ENCODE peak calls at places on chromosomes 4 and X, in ten cellular contexts. One of them, this sample, is unnamed.

GRCh38 chrX:38275615-38276014 is 51.7 kb downstream of the RPGR start:
- DNase-seq in mesendoderm: no peak
- DNase-seq in left ventricle myocardium inferior: no peak
- DNase-seq in PC-9: no peak
- DNase-seq in SJSA1: peak; percentile 44
- DNase-seq in adrenal gland: no peak
- DNase-seq in left lung: no peak
- DNase-seq in pancreas: no peak
- DNase-seq in CD4-positive, CD25-positive, alpha-beta regulatory T cell: no peak
- DNase-seq in ascending aorta: no peak
- DNase-seq in this sample: no peak

GRCh38 chrX:154652311-154653047 is 900 bp downstream of the CTAG2 start:
- DNase-seq in mesendoderm: no peak
- DNase-seq in left ventricle myocardium inferior: no peak
- DNase-seq in PC-9: no peak
- DNase-seq in SJSA1: no peak
- DNase-seq in adrenal gland: no peak
- DNase-seq in left lung: no peak
- DNase-seq in pancreas: no peak
- DNase-seq in CD4-positive, CD25-positive, alpha-beta regulatory T cell: no peak
- DNase-seq in ascending aorta: peak; percentile 51
- DNase-seq in this sample: no peak

GRCh38 chr4:8557151-8558076 is 22.8 kb upstream of the GPR78 start:
- DNase-seq in mesendoderm: no peak
- DNase-seq in left ventricle myocardium inferior: no peak
- DNase-seq in PC-9: no peak
- DNase-seq in SJSA1: no peak
- DNase-seq in adrenal gland: no peak
- DNase-seq in left lung: no peak
- DNase-seq in pancreas: no peak
- DNase-seq in CD4-positive, CD25-positive, alpha-beta regulatory T cell: no peak
- DNase-seq in ascending aorta: no peak
- DNase-seq in this sample: no peak

GRCh38 chrX:48476919-48477318 is 920 bp downstream of the FTSJ1 start:
- DNase-seq in mesendoderm: no peak
- DNase-seq in left ventricle myocardium inferior: no peak
- DNase-seq in PC-9: no peak
- DNase-seq in SJSA1: no peak
- DNase-seq in adrenal gland: no peak
- DNase-seq in left lung: no peak
- DNase-seq in pancreas: no peak
- DNase-seq in CD4-positive, CD25-positive, alpha-beta regulatory T cell: no peak
- DNase-seq in ascending aorta: no peak
- DNase-seq in this sample: no peak

GRCh38 chr4:78379991-78380739 is 171.4 kb upstream of the ANXA3 start:
- DNase-seq in mesendoderm: no peak
- DNase-seq in left ventricle myocardium inferior: no peak
- DNase-seq in PC-9: peak; percentile 18
- DNase-seq in SJSA1: no peak
- DNase-seq in adrenal gland: no peak
- DNase-seq in left lung: peak; percentile 55
- DNase-seq in pancreas: peak; percentile 32
- DNase-seq in CD4-positive, CD25-positive, alpha-beta regulatory T cell: no peak
- DNase-seq in ascending aorta: no peak
- DNase-seq in this sample: no peak

GRCh38 chr4:139907001-139907809 is 241.6 kb downstream of the MGST2 start:
- DNase-seq in mesendoderm: no peak
- DNase-seq in left ventricle myocardium inferior: no peak
- DNase-seq in PC-9: no peak
- DNase-seq in SJSA1: no peak
- DNase-seq in adrenal gland: no peak
- DNase-seq in left lung: no peak
- DNase-seq in pancreas: no peak
- DNase-seq in CD4-positive, CD25-positive, alpha-beta regulatory T cell: no peak
- DNase-seq in ascending aorta: no peak
- DNase-seq in this sample: no peak

GRCh38 chr4:152956650-152957436 is 20.7 kb downstream of the FHDC1 start:
- DNase-seq in mesendoderm: peak; percentile 89
- DNase-seq in left ventricle myocardium inferior: no peak
- DNase-seq in PC-9: no peak
- DNase-seq in SJSA1: peak; percentile 39
- DNase-seq in adrenal gland: no peak
- DNase-seq in left lung: no peak
- DNase-seq in pancreas: no peak
- DNase-seq in CD4-positive, CD25-positive, alpha-beta regulatory T cell: no peak
- DNase-seq in ascending aorta: no peak
- DNase-seq in this sample: peak; percentile 47

GRCh38 chr4:58192217-58192616 is 1082.0 kb upstream of the IGFBP7 start:
- DNase-seq in mesendoderm: peak; percentile 79
- DNase-seq in left ventricle myocardium inferior: no peak
- DNase-seq in PC-9: no peak
- DNase-seq in SJSA1: no peak
- DNase-seq in adrenal gland: no peak
- DNase-seq in left lung: no peak
- DNase-seq in pancreas: no peak
- DNase-seq in CD4-positive, CD25-positive, alpha-beta regulatory T cell: no peak
- DNase-seq in ascending aorta: no peak
- DNase-seq in this sample: no peak

GRCh38 chrX:96837808-96838207 is 45.9 kb upstream of the RPA4 start:
- DNase-seq in mesendoderm: peak; percentile 46
- DNase-seq in left ventricle myocardium inferior: no peak
- DNase-seq in PC-9: peak; percentile 4
- DNase-seq in SJSA1: no peak
- DNase-seq in adrenal gland: no peak
- DNase-seq in left lung: no peak
- DNase-seq in pancreas: no peak
- DNase-seq in CD4-positive, CD25-positive, alpha-beta regulatory T cell: no peak
- DNase-seq in ascending aorta: no peak
- DNase-seq in this sample: no peak

GRCh38 chrX:10989386-10989785 is 121.7 kb upstream of the HCCS start:
- DNase-seq in mesendoderm: peak; percentile 93
- DNase-seq in left ventricle myocardium inferior: no peak
- DNase-seq in PC-9: no peak
- DNase-seq in SJSA1: peak; percentile 90
- DNase-seq in adrenal gland: no peak
- DNase-seq in left lung: no peak
- DNase-seq in pancreas: no peak
- DNase-seq in CD4-positive, CD25-positive, alpha-beta regulatory T cell: no peak
- DNase-seq in ascending aorta: no peak
- DNase-seq in this sample: no peak

DNA sequence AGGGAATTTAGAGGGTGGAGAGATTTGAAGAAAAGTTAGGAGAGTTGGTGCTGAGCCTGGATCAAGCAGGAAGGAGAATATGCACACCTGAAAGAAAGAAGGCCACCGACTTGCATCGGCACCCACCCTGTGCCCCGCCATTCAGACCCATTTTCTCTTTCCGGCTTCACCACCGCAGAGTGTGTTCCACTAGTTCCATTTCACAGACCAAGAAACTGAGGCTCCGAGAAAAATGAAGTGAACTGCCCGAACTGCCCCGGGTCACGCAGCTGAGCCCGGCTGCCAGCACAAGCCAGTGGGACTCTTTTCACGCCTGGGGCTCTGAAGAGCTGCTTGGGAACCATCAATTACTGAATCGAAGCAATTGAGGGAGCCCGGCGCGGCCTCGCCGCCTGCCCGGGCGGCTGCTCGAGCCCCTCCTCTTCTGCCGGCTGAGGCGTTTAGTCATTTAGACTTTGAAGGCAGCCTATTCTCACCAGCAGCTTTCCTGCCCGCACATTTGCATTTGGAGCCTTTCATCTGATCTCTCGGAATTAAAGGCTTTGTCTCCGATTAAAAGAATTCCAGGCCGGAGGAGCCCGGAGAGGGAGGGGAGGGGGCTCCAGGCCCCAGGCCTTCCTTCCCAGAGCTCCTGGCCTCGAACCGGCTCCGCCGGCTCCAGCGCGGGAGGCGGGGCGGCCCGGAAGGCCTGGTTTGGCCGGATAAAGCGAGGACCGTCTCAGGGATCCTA is 140.2 kb upstream of the PJA1 start:
- DNase-seq in mesendoderm: peak; percentile 87
- DNase-seq in left ventricle myocardium inferior: no peak
- DNase-seq in PC-9: no peak
- DNase-seq in SJSA1: no peak
- DNase-seq in adrenal gland: no peak
- DNase-seq in left lung: no peak
- DNase-seq in pancreas: no peak
- DNase-seq in CD4-positive, CD25-positive, alpha-beta regulatory T cell: no peak
- DNase-seq in ascending aorta: no peak
- DNase-seq in this sample: no peak
- H3K4me3 ChIP-seq in mesendoderm: no peak overlapping the region
- H3K4me3 ChIP-seq in left ventricle myocardium inferior: no peak overlapping the region
- H3K4me3 ChIP-seq in PC-9: no peak overlapping the region
- H3K4me3 ChIP-seq in SJSA1: no peak overlapping the region
- H3K4me3 ChIP-seq in adrenal gland: no peak overlapping the region
- H3K4me3 ChIP-seq in left lung: no peak overlapping the region
- H3K4me3 ChIP-seq in pancreas: no peak overlapping the region
- H3K4me3 ChIP-seq in CD4-positive, CD25-positive, alpha-beta regulatory T cell: no peak overlapping the region
- H3K4me3 ChIP-seq in ascending aorta: no peak overlapping the region
- H3K4me3 ChIP-seq in this sample: no peak overlapping the region

GRCh38 chrX:14125451-14125850 is 95.8 kb upstream of the GEMIN8 start:
- DNase-seq in mesendoderm: no peak
- DNase-seq in left ventricle myocardium inferior: no peak
- DNase-seq in PC-9: no peak
- DNase-seq in SJSA1: no peak
- DNase-seq in adrenal gland: no peak
- DNase-seq in left lung: no peak
- DNase-seq in pancreas: no peak
- DNase-seq in CD4-positive, CD25-positive, alpha-beta regulatory T cell: no peak
- DNase-seq in ascending aorta: no peak
- DNase-seq in this sample: no peak

DNA sequence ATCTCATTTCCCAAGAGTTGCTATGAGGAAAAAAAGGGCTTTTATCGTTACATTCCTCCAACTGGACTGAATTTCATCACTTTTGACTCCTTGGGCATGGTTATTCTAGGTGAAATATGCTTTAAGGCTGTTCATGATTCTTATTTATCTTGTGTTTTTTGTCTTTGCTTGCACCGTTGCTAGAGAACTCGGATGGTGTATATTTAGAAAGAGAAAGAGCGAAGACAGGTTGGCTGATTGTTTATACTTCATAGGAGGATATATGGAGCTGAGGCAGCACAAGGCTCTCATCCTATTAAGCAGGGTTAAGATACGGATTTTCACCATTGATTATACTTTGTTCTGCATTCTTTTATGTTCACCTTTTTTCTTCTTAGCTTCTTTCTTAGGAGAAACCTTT is 94.9 kb upstream of the GEMIN8 start:
- DNase-seq in mesendoderm: no peak
- DNase-seq in left ventricle myocardium inferior: no peak
- DNase-seq in PC-9: no peak
- DNase-seq in SJSA1: no peak
- DNase-seq in adrenal gland: no peak
- DNase-seq in left lung: no peak
- DNase-seq in pancreas: no peak
- DNase-seq in CD4-positive, CD25-positive, alpha-beta regulatory T cell: no peak
- DNase-seq in ascending aorta: no peak
- DNase-seq in this sample: no peak
- H3K27ac ChIP-seq in mesendoderm: no peak overlapping the region
- H3K27ac ChIP-seq in left ventricle myocardium inferior: no peak overlapping the region
- H3K27ac ChIP-seq in PC-9: no peak overlapping the region
- H3K27ac ChIP-seq in SJSA1: no peak overlapping the region
- H3K27ac ChIP-seq in adrenal gland: no peak overlapping the region
- H3K27ac ChIP-seq in left lung: no peak overlapping the region
- H3K27ac ChIP-seq in pancreas: no peak overlapping the region
- H3K27ac ChIP-seq in CD4-positive, CD25-positive, alpha-beta regulatory T cell: no peak overlapping the region
- H3K27ac ChIP-seq in ascending aorta: no peak overlapping the region
- H3K27ac ChIP-seq in this sample: no peak overlapping the region

GRCh38 chrX:129768186-129768585 is 11.6 kb upstream of the SASH3 start:
- DNase-seq in mesendoderm: no peak
- DNase-seq in left ventricle myocardium inferior: no peak
- DNase-seq in PC-9: no peak
- DNase-seq in SJSA1: no peak
- DNase-seq in adrenal gland: no peak
- DNase-seq in left lung: no peak
- DNase-seq in pancreas: no peak
- DNase-seq in CD4-positive, CD25-positive, alpha-beta regulatory T cell: no peak
- DNase-seq in ascending aorta: no peak
- DNase-seq in this sample: no peak

GRCh38 chrX:129772796-129773431 is 6.8 kb upstream of the SASH3 start:
- DNase-seq in mesendoderm: no peak
- DNase-seq in left ventricle myocardium inferior: peak; percentile 43
- DNase-seq in PC-9: no peak
- DNase-seq in SJSA1: no peak
- DNase-seq in adrenal gland: peak; percentile 72
- DNase-seq in left lung: peak; percentile 89
- DNase-seq in pancreas: peak; percentile 63
- DNase-seq in CD4-positive, CD25-positive, alpha-beta regulatory T cell: no peak
- DNase-seq in ascending aorta: peak; percentile 78
- DNase-seq in this sample: peak; percentile 76

GRCh38 chrX:129771266-129771995 is 8.3 kb upstream of the SASH3 start:
- DNase-seq in mesendoderm: no peak
- DNase-seq in left ventricle myocardium inferior: no peak
- DNase-seq in PC-9: no peak
- DNase-seq in SJSA1: no peak
- DNase-seq in adrenal gland: no peak
- DNase-seq in left lung: no peak
- DNase-seq in pancreas: no peak
- DNase-seq in CD4-positive, CD25-positive, alpha-beta regulatory T cell: peak; percentile 51
- DNase-seq in ascending aorta: no peak
- DNase-seq in this sample: no peak

GRCh38 chrX:129768586-129769466 is 10.9 kb upstream of the SASH3 start:
- DNase-seq in mesendoderm: no peak
- DNase-seq in left ventricle myocardium inferior: no peak
- DNase-seq in PC-9: no peak
- DNase-seq in SJSA1: no peak
- DNase-seq in adrenal gland: no peak
- DNase-seq in left lung: no peak
- DNase-seq in pancreas: no peak
- DNase-seq in CD4-positive, CD25-positive, alpha-beta regulatory T cell: no peak
- DNase-seq in ascending aorta: no peak
- DNase-seq in this sample: no peak

GRCh38 chrX:129769467-129770154 is 10.1 kb upstream of the SASH3 start:
- DNase-seq in mesendoderm: no peak
- DNase-seq in left ventricle myocardium inferior: no peak
- DNase-seq in PC-9: no peak
- DNase-seq in SJSA1: no peak
- DNase-seq in adrenal gland: no peak
- DNase-seq in left lung: no peak
- DNase-seq in pancreas: no peak
- DNase-seq in CD4-positive, CD25-positive, alpha-beta regulatory T cell: peak; percentile 83
- DNase-seq in ascending aorta: no peak
- DNase-seq in this sample: no peak
- H3K4me1 ChIP-seq in mesendoderm: no peaks in the 10 kb centered on the region
- H3K4me1 ChIP-seq in left ventricle myocardium inferior: no peaks in the 10 kb centered on the region
- H3K4me1 ChIP-seq in PC-9: no peaks in the 10 kb centered on the region
- H3K4me1 ChIP-seq in SJSA1: no peaks in the 10 kb centered on the region
- H3K4me1 ChIP-seq in adrenal gland: no peaks in the 10 kb centered on the region
- H3K4me1 ChIP-seq in left lung: no peaks in the 10 kb centered on the region
- H3K4me1 ChIP-seq in pancreas: no peaks in the 10 kb centered on the region
- H3K4me1 ChIP-seq in CD4-positive, CD25-positive, alpha-beta regulatory T cell: peaks cover 75% of the 10 kb centered on the region
- H3K4me1 ChIP-seq in ascending aorta: no peaks in the 10 kb centered on the region
- H3K4me1 ChIP-seq in this sample: no peaks in the 10 kb centered on the region

DNA sequence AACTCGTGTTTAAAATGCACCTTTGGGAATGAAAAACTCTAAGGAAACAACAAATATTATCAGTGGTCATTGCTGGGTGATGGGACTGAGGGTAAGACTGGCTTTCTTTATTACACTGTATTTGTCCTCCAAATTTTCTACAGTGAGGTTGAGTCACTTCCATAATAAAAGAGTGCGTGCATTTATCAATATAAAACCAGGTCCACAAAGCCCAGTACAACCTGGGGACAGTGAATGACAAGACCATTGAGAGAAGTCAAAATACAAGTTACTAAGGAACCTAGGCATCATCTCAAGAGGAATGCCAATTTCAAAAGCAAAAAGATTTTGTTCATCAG is 76.4 kb downstream of the MAGED4 start:
- DNase-seq in mesendoderm: no peak
- DNase-seq in left ventricle myocardium inferior: no peak
- DNase-seq in PC-9: no peak
- DNase-seq in SJSA1: no peak
- DNase-seq in adrenal gland: no peak
- DNase-seq in left lung: no peak
- DNase-seq in pancreas: no peak
- DNase-seq in CD4-positive, CD25-positive, alpha-beta regulatory T cell: no peak
- DNase-seq in ascending aorta: no peak
- DNase-seq in this sample: no peak
- H3K4me3 ChIP-seq in mesendoderm: no peak overlapping the region
- H3K4me3 ChIP-seq in left ventricle myocardium inferior: peak overlapping the region; percentile 68
- H3K4me3 ChIP-seq in PC-9: peak overlapping the region; percentile 58
- H3K4me3 ChIP-seq in SJSA1: peak overlapping the region; percentile 54
- H3K4me3 ChIP-seq in adrenal gland: no peak overlapping the region
- H3K4me3 ChIP-seq in left lung: peak overlapping the region; percentile 45
- H3K4me3 ChIP-seq in pancreas: no peak overlapping the region
- H3K4me3 ChIP-seq in CD4-positive, CD25-positive, alpha-beta regulatory T cell: no peak overlapping the region
- H3K4me3 ChIP-seq in ascending aorta: peak overlapping the region; percentile 59
- H3K4me3 ChIP-seq in this sample: peak overlapping the region; percentile 74